ENCODE peak calls at places on chromosomes 13 and 19, in seven cellular contexts. One of them, this sample, is unnamed.

GRCh38 chr13:76937416-76937815 is 10.9 kb upstream of the ACOD1 start:
- DNase-seq in transverse colon: no peak
- DNase-seq in retinal pigment epithelial cell: peak
- DNase-seq in fibroblast of the aortic adventitia: peak
- DNase-seq in SK-N-SH: no peak
- DNase-seq in fibroblast of villous mesenchyme: peak
- DNase-seq in uterus: no peak
- DNase-seq in this sample: peak

GRCh38 chr13:110507678-110508381 is 53.7 kb downstream of the RAB20 start:
- DNase-seq in transverse colon: peak
- DNase-seq in uterus: no peak
- DNase-seq in fibroblast of the aortic adventitia: no peak
- DNase-seq in SK-N-SH: no peak
- DNase-seq in fibroblast of villous mesenchyme: no peak
- DNase-seq in retinal pigment epithelial cell: no peak
- DNase-seq in this sample: no peak

GRCh38 chr13:110125613-110126272 is 181.2 kb downstream of the COL4A1 start:
- DNase-seq in fibroblast of the aortic adventitia: no peak
- DNase-seq in SK-N-SH: no peak
- DNase-seq in uterus: no peak
- DNase-seq in fibroblast of villous mesenchyme: no peak
- DNase-seq in transverse colon: no peak
- DNase-seq in retinal pigment epithelial cell: no peak
- DNase-seq in this sample: no peak

GRCh38 chr13:99407906-99408702 is 93.2 kb upstream of the TM9SF2 start:
- DNase-seq in SK-N-SH: no peak
- DNase-seq in transverse colon: no peak
- DNase-seq in fibroblast of the aortic adventitia: no peak
- DNase-seq in uterus: no peak
- DNase-seq in fibroblast of villous mesenchyme: no peak
- DNase-seq in retinal pigment epithelial cell: no peak
- DNase-seq in this sample: no peak

GRCh38 chr19:12448808-12449207 is 8.0 kb upstream of the ZNF443 start:
- DNase-seq in SK-N-SH: no peak
- DNase-seq in retinal pigment epithelial cell: no peak
- DNase-seq in fibroblast of villous mesenchyme: no peak
- DNase-seq in uterus: no peak
- DNase-seq in transverse colon: no peak
- DNase-seq in fibroblast of the aortic adventitia: no peak
- DNase-seq in this sample: no peak

GRCh38 chr13:88217372-88217771 is 546.2 kb downstream of the SLITRK5 start:
- DNase-seq in SK-N-SH: no peak
- DNase-seq in transverse colon: no peak
- DNase-seq in retinal pigment epithelial cell: no peak
- DNase-seq in uterus: no peak
- DNase-seq in fibroblast of villous mesenchyme: no peak
- DNase-seq in fibroblast of the aortic adventitia: no peak
- DNase-seq in this sample: peak

GRCh38 chr13:90414691-90415596 is 932.5 kb upstream of the MIR17HG start:
- DNase-seq in fibroblast of the aortic adventitia: peak
- DNase-seq in transverse colon: no peak
- DNase-seq in SK-N-SH: no peak
- DNase-seq in retinal pigment epithelial cell: peak
- DNase-seq in fibroblast of villous mesenchyme: peak
- DNase-seq in uterus: no peak
- DNase-seq in this sample: peak

GRCh38 chr13:52371736-52372247 is 34.2 kb downstream of the THSD1 start:
- DNase-seq in transverse colon: no peak
- DNase-seq in fibroblast of the aortic adventitia: peak
- DNase-seq in fibroblast of villous mesenchyme: peak
- DNase-seq in SK-N-SH: peak
- DNase-seq in retinal pigment epithelial cell: no peak
- DNase-seq in uterus: no peak
- DNase-seq in this sample: peak

GRCh38 chr19:52099497-52100138 is 4.1 kb upstream of the ZNF841 start:
- DNase-seq in retinal pigment epithelial cell: no peak
- DNase-seq in transverse colon: no peak
- DNase-seq in fibroblast of the aortic adventitia: no peak
- DNase-seq in fibroblast of villous mesenchyme: peak
- DNase-seq in SK-N-SH: no peak
- DNase-seq in uterus: no peak
- DNase-seq in this sample: no peak

GRCh38 chr19:30079200-30079599 is 137.2 kb downstream of the URI1 start:
- DNase-seq in fibroblast of the aortic adventitia: no peak
- DNase-seq in SK-N-SH: no peak
- DNase-seq in fibroblast of villous mesenchyme: no peak
- DNase-seq in transverse colon: no peak
- DNase-seq in retinal pigment epithelial cell: no peak
- DNase-seq in uterus: no peak
- DNase-seq in this sample: no peak

GRCh38 chr13:23679214-23679613 is 109.0 kb downstream of the TNFRSF19 start:
- DNase-seq in SK-N-SH: no peak
- DNase-seq in retinal pigment epithelial cell: no peak
- DNase-seq in transverse colon: no peak
- DNase-seq in fibroblast of villous mesenchyme: peak
- DNase-seq in uterus: no peak
- DNase-seq in fibroblast of the aortic adventitia: no peak
- DNase-seq in this sample: peak

GRCh38 chr13:109788372-109789195 is 2.2 kb upstream of the IRS2 start:
- DNase-seq in fibroblast of villous mesenchyme: no peak
- DNase-seq in uterus: no peak
- DNase-seq in fibroblast of the aortic adventitia: no peak
- DNase-seq in SK-N-SH: no peak
- DNase-seq in retinal pigment epithelial cell: no peak
- DNase-seq in transverse colon: no peak
- DNase-seq in this sample: no peak

GRCh38 chr19:58400916-58401824 is 5.7 kb downstream of the RNF225 start:
- DNase-seq in retinal pigment epithelial cell: peak
- DNase-seq in fibroblast of the aortic adventitia: peak
- DNase-seq in fibroblast of villous mesenchyme: peak
- DNase-seq in SK-N-SH: peak
- DNase-seq in uterus: peak
- DNase-seq in transverse colon: peak
- DNase-seq in this sample: peak

GRCh38 chr19:49676136-49676689 is 858 bp upstream of the PRMT1 start:
- DNase-seq in retinal pigment epithelial cell: peak
- DNase-seq in uterus: peak
- DNase-seq in fibroblast of the aortic adventitia: peak
- DNase-seq in transverse colon: peak
- DNase-seq in SK-N-SH: peak
- DNase-seq in fibroblast of villous mesenchyme: peak
- DNase-seq in this sample: peak

GRCh38 chr19:43784251-43784980 is 3.6 kb upstream of the KCNN4 start:
- DNase-seq in fibroblast of the aortic adventitia: peak
- DNase-seq in transverse colon: peak
- DNase-seq in SK-N-SH: no peak
- DNase-seq in fibroblast of villous mesenchyme: peak
- DNase-seq in uterus: no peak
- DNase-seq in retinal pigment epithelial cell: peak
- DNase-seq in this sample: peak

GRCh38 chr13:75787249-75787940 is 151.3 kb downstream of the LMO7 start:
- DNase-seq in SK-N-SH: no peak
- DNase-seq in fibroblast of the aortic adventitia: peak
- DNase-seq in fibroblast of villous mesenchyme: peak
- DNase-seq in retinal pigment epithelial cell: peak
- DNase-seq in transverse colon: no peak
- DNase-seq in uterus: no peak
- DNase-seq in this sample: no peak

GRCh38 chr13:76944457-76944856 is 3.9 kb upstream of the ACOD1 start:
- DNase-seq in SK-N-SH: no peak
- DNase-seq in retinal pigment epithelial cell: no peak
- DNase-seq in fibroblast of villous mesenchyme: peak
- DNase-seq in fibroblast of the aortic adventitia: peak
- DNase-seq in uterus: no peak
- DNase-seq in transverse colon: no peak
- DNase-seq in this sample: no peak

GRCh38 chr13:45705145-45705695 is 3.1 kb downstream of the CBY2 start:
- DNase-seq in retinal pigment epithelial cell: no peak
- DNase-seq in SK-N-SH: no peak
- DNase-seq in transverse colon: no peak
- DNase-seq in uterus: no peak
- DNase-seq in fibroblast of the aortic adventitia: no peak
- DNase-seq in fibroblast of villous mesenchyme: no peak
- DNase-seq in this sample: no peak

GRCh38 chr19:45179063-45179847 is 671 bp downstream of the BLOC1S3 start:
- DNase-seq in SK-N-SH: peak
- DNase-seq in fibroblast of the aortic adventitia: peak
- DNase-seq in transverse colon: peak
- DNase-seq in retinal pigment epithelial cell: no peak
- DNase-seq in uterus: no peak
- DNase-seq in fibroblast of villous mesenchyme: peak
- DNase-seq in this sample: no peak

GRCh38 chr13:77523834-77524728 is 11.4 kb upstream of the SCEL start:
- DNase-seq in fibroblast of villous mesenchyme: no peak
- DNase-seq in transverse colon: no peak
- DNase-seq in fibroblast of the aortic adventitia: no peak
- DNase-seq in retinal pigment epithelial cell: no peak
- DNase-seq in uterus: no peak
- DNase-seq in SK-N-SH: no peak
- DNase-seq in this sample: no peak

GRCh38 chr13:30708541-30708940 is 26.8 kb upstream of the ALOX5AP start:
- DNase-seq in fibroblast of villous mesenchyme: peak
- DNase-seq in transverse colon: no peak
- DNase-seq in fibroblast of the aortic adventitia: peak
- DNase-seq in uterus: no peak
- DNase-seq in SK-N-SH: no peak
- DNase-seq in retinal pigment epithelial cell: no peak
- DNase-seq in this sample: no peak

GRCh38 chr13:99626461-99627082 is 125.3 kb downstream of the TM9SF2 start:
- DNase-seq in fibroblast of villous mesenchyme: peak
- DNase-seq in transverse colon: no peak
- DNase-seq in retinal pigment epithelial cell: no peak
- DNase-seq in fibroblast of the aortic adventitia: peak
- DNase-seq in SK-N-SH: no peak
- DNase-seq in uterus: no peak
- DNase-seq in this sample: peak

GRCh38 chr19:46350758-46351159 is 3.9 kb downstream of the PPP5C start:
- DNase-seq in retinal pigment epithelial cell: no peak
- DNase-seq in fibroblast of villous mesenchyme: no peak
- DNase-seq in fibroblast of the aortic adventitia: no peak
- DNase-seq in uterus: no peak
- DNase-seq in transverse colon: no peak
- DNase-seq in SK-N-SH: no peak
- DNase-seq in this sample: no peak

GRCh38 chr13:59890064-59890463 is 273.7 kb downstream of the DIAPH3 start:
- DNase-seq in transverse colon: no peak
- DNase-seq in fibroblast of the aortic adventitia: peak
- DNase-seq in SK-N-SH: no peak
- DNase-seq in fibroblast of villous mesenchyme: peak
- DNase-seq in retinal pigment epithelial cell: no peak
- DNase-seq in uterus: no peak
- DNase-seq in this sample: no peak

GRCh38 chr19:19747357-19748220 is 14.7 kb upstream of the ZNF14 start:
- DNase-seq in uterus: no peak
- DNase-seq in retinal pigment epithelial cell: no peak
- DNase-seq in SK-N-SH: no peak
- DNase-seq in transverse colon: no peak
- DNase-seq in fibroblast of villous mesenchyme: no peak
- DNase-seq in fibroblast of the aortic adventitia: no peak
- DNase-seq in this sample: no peak

GRCh38 chr13:79044415-79044814 is 361.6 kb downstream of the RBM26 start:
- DNase-seq in uterus: no peak
- DNase-seq in retinal pigment epithelial cell: no peak
- DNase-seq in transverse colon: no peak
- DNase-seq in fibroblast of villous mesenchyme: no peak
- DNase-seq in fibroblast of the aortic adventitia: no peak
- DNase-seq in SK-N-SH: no peak
- DNase-seq in this sample: no peak

GRCh38 chr19:17025361-17025760 is 1.2 kb downstream of the CPAMD8 start:
- DNase-seq in retinal pigment epithelial cell: no peak
- DNase-seq in SK-N-SH: no peak
- DNase-seq in fibroblast of villous mesenchyme: no peak
- DNase-seq in fibroblast of the aortic adventitia: no peak
- DNase-seq in transverse colon: no peak
- DNase-seq in uterus: no peak
- DNase-seq in this sample: no peak

GRCh38 chr13:110236431-110236830 is 70.5 kb downstream of the COL4A1 start:
- DNase-seq in fibroblast of villous mesenchyme: no peak
- DNase-seq in retinal pigment epithelial cell: no peak
- DNase-seq in transverse colon: no peak
- DNase-seq in uterus: no peak
- DNase-seq in SK-N-SH: no peak
- DNase-seq in fibroblast of the aortic adventitia: no peak
- DNase-seq in this sample: no peak

GRCh38 chr19:33403973-33404304 is 30.4 kb downstream of the CEBPG start:
- DNase-seq in retinal pigment epithelial cell: no peak
- DNase-seq in fibroblast of villous mesenchyme: no peak
- DNase-seq in transverse colon: no peak
- DNase-seq in uterus: peak
- DNase-seq in SK-N-SH: no peak
- DNase-seq in fibroblast of the aortic adventitia: no peak
- DNase-seq in this sample: no peak

DNA sequence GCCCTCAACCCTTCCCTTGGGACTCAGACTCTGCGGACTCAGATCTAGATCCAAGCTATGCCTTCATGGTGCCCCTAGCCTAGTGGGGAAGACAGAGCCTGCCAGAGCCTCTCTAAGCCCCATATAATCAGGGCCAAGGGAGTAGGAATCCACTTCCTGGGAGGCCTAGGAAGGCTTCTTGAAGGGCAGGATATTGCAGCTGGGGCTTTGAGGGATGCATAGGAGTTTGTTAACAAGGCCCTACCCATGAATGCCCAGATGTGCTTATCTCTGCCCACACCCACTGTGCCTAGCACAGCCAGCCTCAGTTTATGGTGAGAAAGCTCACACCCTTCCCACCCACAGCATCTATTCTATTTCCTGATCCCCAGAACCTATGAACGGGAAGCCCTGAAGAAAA is 11.3 kb downstream of the APBA3 start:
- DNase-seq in fibroblast of villous mesenchyme: no peak
- DNase-seq in transverse colon: no peak
- DNase-seq in retinal pigment epithelial cell: no peak
- DNase-seq in SK-N-SH: no peak
- DNase-seq in uterus: no peak
- DNase-seq in fibroblast of the aortic adventitia: no peak
- DNase-seq in this sample: no peak
- TF ChIP-seq CTCF in fibroblast of villous mesenchyme: no peak
- TF ChIP-seq CTCF in transverse colon: no peak
- TF ChIP-seq CTCF in retinal pigment epithelial cell: no peak
- TF ChIP-seq CTCF in SK-N-SH: no peak
- TF ChIP-seq CTCF in uterus: no peak
- TF ChIP-seq CTCF in fibroblast of the aortic adventitia: no peak
- TF ChIP-seq CTCF in this sample: no peak

GRCh38 chr13:25301347-25302113 is at the start of gene NUP58:
- DNase-seq in fibroblast of the aortic adventitia: peak
- DNase-seq in uterus: peak
- DNase-seq in transverse colon: peak
- DNase-seq in SK-N-SH: peak
- DNase-seq in fibroblast of villous mesenchyme: peak
- DNase-seq in retinal pigment epithelial cell: peak
- DNase-seq in this sample: peak
- TF ChIP-seq CTCF in fibroblast of the aortic adventitia: no peak
- TF ChIP-seq CTCF in uterus: peak
- TF ChIP-seq CTCF in transverse colon: no peak
- TF ChIP-seq CTCF in SK-N-SH: no peak
- TF ChIP-seq CTCF in fibroblast of villous mesenchyme: no peak
- TF ChIP-seq CTCF in retinal pigment epithelial cell: no peak
- TF ChIP-seq CTCF in this sample: no peak

GRCh38 chr13:48400820-48401219 is 12.1 kb downstream of the LPAR6 start:
- DNase-seq in transverse colon: no peak
- DNase-seq in fibroblast of villous mesenchyme: peak
- DNase-seq in uterus: no peak
- DNase-seq in fibroblast of the aortic adventitia: peak
- DNase-seq in SK-N-SH: no peak
- DNase-seq in retinal pigment epithelial cell: peak
- DNase-seq in this sample: no peak
- TF ChIP-seq CTCF in transverse colon: no peak
- TF ChIP-seq CTCF in fibroblast of villous mesenchyme: no peak
- TF ChIP-seq CTCF in uterus: no peak
- TF ChIP-seq CTCF in fibroblast of the aortic adventitia: no peak
- TF ChIP-seq CTCF in SK-N-SH: no peak
- TF ChIP-seq CTCF in retinal pigment epithelial cell: no peak
- TF ChIP-seq CTCF in this sample: no peak

GRCh38 chr19:6312018-6312417 is 21.4 kb downstream of the ACER1 start:
- DNase-seq in transverse colon: no peak
- DNase-seq in uterus: no peak
- DNase-seq in SK-N-SH: no peak
- DNase-seq in fibroblast of villous mesenchyme: no peak
- DNase-seq in fibroblast of the aortic adventitia: no peak
- DNase-seq in retinal pigment epithelial cell: no peak
- DNase-seq in this sample: no peak
- TF ChIP-seq CTCF in transverse colon: no peak
- TF ChIP-seq CTCF in uterus: no peak
- TF ChIP-seq CTCF in SK-N-SH: no peak
- TF ChIP-seq CTCF in fibroblast of villous mesenchyme: peak
- TF ChIP-seq CTCF in fibroblast of the aortic adventitia: no peak
- TF ChIP-seq CTCF in retinal pigment epithelial cell: no peak
- TF ChIP-seq CTCF in this sample: no peak